ENCODE peak calls at places on chromosomes 6 and 20, in ten cellular contexts. U, O, Z, R, H, Q, T, N, D and K are unnamed samples.

GRCh38 chr20:23773127-23773526 is 22.4 kb upstream of the CST1 start:
- DNase-seq in O (no peak), D (no peak), U (no peak), Z (no peak), H (no peak), R (no peak), T (no peak), N (peak), Q (no peak), K (no peak)

GRCh38 chr6:149248688-149249369 is 68.7 kb upstream of the TAB2 start:
- DNase-seq in Q (no peak), T (no peak), Z (no peak), U (no peak), R (no peak), D (no peak), N (no peak), O (no peak), H (no peak), K (no peak)

GRCh38 chr6:87154641-87155271 is 609 bp upstream of the ZNF292 start:
- DNase-seq in R (no peak), D (peak), Z (peak), T (peak), Q (peak), U (peak), O (peak), H (no peak), N (peak), K (peak)

GRCh38 chr20:19289451-19289850 is 77.0 kb downstream of the SLC24A3 start:
- DNase-seq in N (no peak), T (no peak), O (no peak), Z (no peak), H (no peak), U (no peak), Q (no peak), R (no peak), D (no peak), K (no peak)

GRCh38 chr6:91094341-91094740 is 507.5 kb upstream of the MAP3K7 start:
- DNase-seq in H (no peak), O (no peak), Q (no peak), T (no peak), Z (no peak), R (no peak), N (no peak), U (no peak), D (no peak), K (no peak)

GRCh38 chr6:2763345-2763841 is 1.8 kb upstream of the WRNIP1 start:
- DNase-seq in Q (no peak), U (no peak), Z (no peak), D (no peak), N (no peak), T (no peak), O (no peak), R (no peak), H (no peak), K (no peak)

GRCh38 chr20:14178528-14178927 is 158.9 kb downstream of the FLRT3 start:
- DNase-seq in Q (no peak), H (no peak), R (no peak), U (no peak), T (no peak), O (no peak), D (no peak), N (no peak), Z (no peak), K (no peak)

GRCh38 chr6:71333700-71334099 is 45.1 kb downstream of the OGFRL1 start:
- DNase-seq in H (no peak), U (peak), Q (no peak), D (peak), T (no peak), N (no peak), R (no peak), Z (peak), O (peak), K (no peak)

GRCh38 chr20:8094845-8095244 is 37.2 kb upstream of the PLCB1 start:
- DNase-seq in O (peak), U (peak), T (no peak), Z (peak), D (no peak), H (no peak), N (no peak), R (no peak), Q (no peak), K (no peak)

GRCh38 chr6:136792066-136792944 is at the start of gene MAP3K5:
- DNase-seq in N (peak), Z (no peak), U (no peak), D (peak), T (peak), H (peak), O (peak), R (peak), Q (peak), K (peak)

GRCh38 chr6:107674995-107675738 is 148.9 kb downstream of the SCML4 start:
- DNase-seq in R (peak), N (peak), O (no peak), Z (peak), Q (peak), D (peak), T (peak), U (peak), H (peak), K (peak)

GRCh38 chr6:7909323-7910276 is 988 bp downstream of the TXNDC5 start:
- DNase-seq in Q (peak), H (peak), U (no peak), T (peak), D (peak), N (peak), Z (peak), O (no peak), R (no peak), K (peak)

GRCh38 chr20:40986774-40987173 is 41.8 kb upstream of the TOP1 start:
- DNase-seq in H (no peak), O (no peak), T (no peak), R (no peak), Q (no peak), N (no peak), D (no peak), U (no peak), Z (no peak), K (no peak)

GRCh38 chr6:106693343-106693742 is 64.0 kb downstream of the QRSL1 start:
- DNase-seq in D (no peak), Q (no peak), T (no peak), U (no peak), Z (no peak), R (no peak), H (no peak), N (no peak), O (no peak), K (no peak)

GRCh38 chr20:8568068-8568467 is 436.0 kb downstream of the PLCB1 start:
- DNase-seq in T (no peak), Q (no peak), N (no peak), R (no peak), D (no peak), U (no peak), H (no peak), O (peak), Z (no peak), K (no peak)

GRCh38 chr6:25576920-25577319 is 75.1 kb upstream of the SCGN start:
- DNase-seq in H (no peak), T (no peak), Z (no peak), U (no peak), D (peak), Q (no peak), O (peak), R (no peak), N (no peak), K (no peak)

GRCh38 chr20:2955257-2955950 is 82.1 kb downstream of the PTPRA start:
- DNase-seq in Q (no peak), H (no peak), T (peak), N (no peak), D (no peak), R (no peak), O (no peak), U (no peak), Z (no peak), K (no peak)

GRCh38 chr6:55794136-55794812 is 81.1 kb downstream of the BMP5 start:
- DNase-seq in U (peak), N (peak), O (peak), D (peak), H (no peak), T (no peak), Q (no peak), R (no peak), Z (peak), K (no peak)